ENCODE peak calls at places on chromosome 9, in six cellular contexts. C, J, K, M, A and H are unnamed samples.
A peak's percentile ranks its signal among the peaks of the same experiment; 100 is the strongest.

GRCh38 chr9:89729954-89730530 is 125.2 kb downstream of the GADD45G start:
- DNase-seq in C (no peak), J (no peak), K (no peak), M (no peak), A (no peak), H (no peak)

GRCh38 chr9:33455952-33456351 is 8.6 kb upstream of the AQP3 start:
- DNase-seq in C (no peak), J (no peak), K (no peak), M (no peak), A (no peak), H (no peak)

GRCh38 chr9:37200572-37201005 is 80.2 kb downstream of the ZCCHC7 start:
- DNase-seq in C (no peak), J (no peak), K (no peak), M (peak; percentile 77), A (no peak), H (no peak)

GRCh38 chr9:87685871-87686519 is 39.9 kb upstream of the CTSL start:
- DNase-seq in C (peak; percentile 11), J (no peak), K (no peak), M (peak; percentile 23), A (no peak), H (no peak)

GRCh38 chr9:15069106-15069505 is 158.9 kb upstream of the FREM1 start:
- DNase-seq in C (no peak), J (no peak), K (no peak), M (no peak), A (no peak), H (no peak)

GRCh38 chr9:4504250-4504649 is 14.0 kb downstream of the SLC1A1 start:
- DNase-seq in C (no peak), J (no peak), K (no peak), M (no peak), A (no peak), H (no peak)

GRCh38 chr9:125612616-125613015 is 94.4 kb downstream of the MAPKAP1 start:
- DNase-seq in C (no peak), J (no peak), K (no peak), M (no peak), A (no peak), H (no peak)

GRCh38 chr9:68870049-68870448 is 143.9 kb downstream of the PRKACG start:
- DNase-seq in C (no peak), J (no peak), K (no peak), M (no peak), A (no peak), H (no peak)